ENCODE peak calls at places on chromosomes 5 and 9, in five cellular contexts. C is cardiac muscle cell; Q is RPMI7951; R is activated CD8-positive, alpha-beta memory T cell treated with anti-CD3 and anti-CD28 coated beads, Interleukin-2, amount 50 U/mL, for 48 hours; H is posterior vena cava. V is an unnamed sample.

GRCh38 chr9:112065781-112066606 is 109.1 kb downstream of the SUSD1 start:
- DNase-seq in R (no peak), Q (peak; percentile 15), H (no peak), C (peak; percentile 11), V (no peak)

GRCh38 chr9:5326187-5326586 is 13.5 kb downstream of the RLN1 start:
- DNase-seq in Q (no peak), H (no peak), R (no peak), C (no peak), V (no peak)

GRCh38 chr5:67066815-67067214 is 129.8 kb downstream of the CD180 start:
- DNase-seq in H (no peak), R (no peak), C (no peak), Q (peak; percentile 2), V (no peak)

GRCh38 chr5:109455598-109456096 is 45.9 kb upstream of the PJA2 start:
- DNase-seq in R (no peak), Q (peak; percentile 86), C (peak; percentile 26), H (no peak), V (no peak)

GRCh38 chr5:147223951-147224791 is 10.7 kb upstream of the STK32A start:
- DNase-seq in C (peak; percentile 56), Q (peak; percentile 40), H (no peak), R (no peak), V (no peak)

GRCh38 chr5:80481019-80481893 is 6.6 kb upstream of the FAM151B start:
- DNase-seq in R (no peak), H (no peak), Q (peak; percentile 57), C (peak; percentile 64), V (no peak)

GRCh38 chr5:96816991-96817390 is 9.2 kb upstream of the ERAP1 start:
- DNase-seq in H (no peak), Q (no peak), R (no peak), C (no peak), V (no peak)

GRCh38 chr9:134959971-134960310 is 42.2 kb upstream of the FCN1 start:
- DNase-seq in C (no peak), H (peak; percentile 56), R (no peak), Q (no peak), V (no peak)

GRCh38 chr9:4262735-4263141 is 37.1 kb downstream of the GLIS3 start:
- DNase-seq in R (no peak), Q (peak; percentile 88), C (no peak), H (no peak), V (no peak)

GRCh38 chr5:59800375-59800893 is 93.1 kb downstream of the PDE4D start:
- DNase-seq in R (no peak), C (no peak), H (no peak), Q (no peak), V (no peak)

GRCh38 chr5:10588779-10589447 is 25.0 kb downstream of the ANKRD33B start:
- DNase-seq in C (no peak), R (peak; percentile 45), Q (no peak), H (no peak), V (no peak)